ENCODE peak calls at places on chromosomes 3 and 15, in four cellular contexts. One of them, this sample, is unnamed.

GRCh38 chr3:108322352-108322751 is 26.0 kb downstream of the HHLA2 start:
- DNase-seq in HepG2: no peak
- DNase-seq in GM12878: no peak
- DNase-seq in K562: no peak
- DNase-seq in this sample: no peak

GRCh38 chr3:141632779-141633374 is 105.2 kb upstream of the RNF7 start:
- DNase-seq in HepG2: no peak
- DNase-seq in GM12878: no peak
- DNase-seq in K562: no peak
- DNase-seq in this sample: no peak

GRCh38 chr3:97882975-97883598 is 61.3 kb downstream of the CRYBG3 start:
- DNase-seq in HepG2: no peak
- DNase-seq in GM12878: no peak
- DNase-seq in K562: no peak
- DNase-seq in this sample: no peak

GRCh38 chr3:16513141-16514020 is at the start of gene RFTN1:
- DNase-seq in HepG2: no peak
- DNase-seq in GM12878: no peak
- DNase-seq in K562: no peak
- DNase-seq in this sample: peak

GRCh38 chr15:38524156-38524555 is 40.5 kb downstream of the RASGRP1 start:
- DNase-seq in HepG2: no peak
- DNase-seq in GM12878: no peak
- DNase-seq in K562: no peak
- DNase-seq in this sample: no peak

GRCh38 chr3:47578691-47579632 is at the start of gene CSPG5:
- DNase-seq in HepG2: no peak
- DNase-seq in GM12878: no peak
- DNase-seq in K562: peak
- DNase-seq in this sample: peak

GRCh38 chr15:79090487-79091203 is at the start of gene RASGRF1:
- DNase-seq in HepG2: no peak
- DNase-seq in GM12878: no peak
- DNase-seq in K562: no peak
- DNase-seq in this sample: peak

GRCh38 chr15:95448531-95449210 is 881.8 kb upstream of the NR2F2 start:
- DNase-seq in HepG2: no peak
- DNase-seq in GM12878: no peak
- DNase-seq in K562: no peak
- DNase-seq in this sample: no peak

GRCh38 chr3:9994086-9994844 is 7.6 kb upstream of the EMC3 start:
- DNase-seq in HepG2: no peak
- DNase-seq in GM12878: no peak
- DNase-seq in K562: no peak
- DNase-seq in this sample: no peak

GRCh38 chr15:98905981-98906711 is 101.4 kb downstream of the PGPEP1L start:
- DNase-seq in HepG2: no peak
- DNase-seq in GM12878: no peak
- DNase-seq in K562: no peak
- DNase-seq in this sample: no peak

DNA sequence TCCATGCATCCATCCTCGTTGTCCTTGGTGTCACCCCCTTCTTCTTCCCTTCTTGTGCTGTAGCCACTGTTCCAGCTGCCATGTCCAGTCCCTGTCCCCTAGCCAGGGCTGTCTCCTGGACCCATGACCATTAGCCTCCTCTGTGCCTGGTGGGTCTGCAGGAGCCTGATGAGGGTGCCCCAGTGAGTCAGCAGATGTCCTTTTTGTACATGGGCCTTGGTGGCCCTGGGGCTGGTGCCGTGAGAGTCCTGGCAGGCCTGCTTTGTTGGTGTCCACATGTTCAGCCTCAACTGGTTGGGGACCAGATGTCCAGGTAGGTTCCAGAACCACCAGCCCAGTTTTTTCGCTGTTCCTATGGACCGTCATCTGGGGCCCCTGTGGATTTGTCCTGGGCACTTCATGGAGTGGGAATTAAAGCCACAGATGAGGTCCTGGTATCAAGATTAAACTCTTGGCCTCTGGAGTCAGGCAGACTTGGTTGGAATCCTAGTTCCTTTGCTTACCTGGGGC is 66.1 kb downstream of the FBLN2 start:
- DNase-seq in HepG2: no peak
- DNase-seq in GM12878: no peak
- DNase-seq in K562: no peak
- DNase-seq in this sample: no peak
- TF ChIP-seq TCF7 in HepG2: no peak
- TF ChIP-seq TCF7 in GM12878: no peak
- TF ChIP-seq TCF7 in K562: no peak
- TF ChIP-seq TCF7 in this sample: no peak

GRCh38 chr3:157120071-157120892 is 39.7 kb downstream of the CCNL1 start:
- DNase-seq in HepG2: peak
- DNase-seq in GM12878: no peak
- DNase-seq in K562: no peak
- DNase-seq in this sample: no peak
- TF ChIP-seq TCF7 in HepG2: peak
- TF ChIP-seq TCF7 in GM12878: no peak
- TF ChIP-seq TCF7 in K562: no peak
- TF ChIP-seq TCF7 in this sample: no peak

DNA sequence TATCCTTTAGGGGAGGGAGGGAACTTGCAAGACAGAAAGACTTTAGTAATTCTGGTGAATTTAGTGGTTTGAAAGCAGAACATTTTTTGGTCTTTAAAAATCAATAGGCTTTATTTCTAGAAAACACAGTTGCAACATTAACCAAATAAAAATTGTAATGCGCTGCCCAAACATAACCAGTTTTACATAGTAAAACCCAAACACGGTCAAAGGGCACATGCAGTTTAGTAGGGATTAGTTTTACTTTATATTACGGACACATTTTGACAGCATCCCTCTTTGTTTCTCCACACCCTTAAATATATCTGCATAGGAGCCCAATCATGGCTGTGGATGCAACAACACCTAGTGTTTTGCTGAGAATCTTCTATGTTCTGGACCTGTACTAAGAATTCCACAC is 156.7 kb downstream of the NR2F2 start:
- DNase-seq in HepG2: no peak
- DNase-seq in GM12878: no peak
- DNase-seq in K562: no peak
- DNase-seq in this sample: no peak
- TF ChIP-seq TCF7 in HepG2: no peak
- TF ChIP-seq TCF7 in GM12878: no peak
- TF ChIP-seq TCF7 in K562: no peak
- TF ChIP-seq TCF7 in this sample: no peak

DNA sequence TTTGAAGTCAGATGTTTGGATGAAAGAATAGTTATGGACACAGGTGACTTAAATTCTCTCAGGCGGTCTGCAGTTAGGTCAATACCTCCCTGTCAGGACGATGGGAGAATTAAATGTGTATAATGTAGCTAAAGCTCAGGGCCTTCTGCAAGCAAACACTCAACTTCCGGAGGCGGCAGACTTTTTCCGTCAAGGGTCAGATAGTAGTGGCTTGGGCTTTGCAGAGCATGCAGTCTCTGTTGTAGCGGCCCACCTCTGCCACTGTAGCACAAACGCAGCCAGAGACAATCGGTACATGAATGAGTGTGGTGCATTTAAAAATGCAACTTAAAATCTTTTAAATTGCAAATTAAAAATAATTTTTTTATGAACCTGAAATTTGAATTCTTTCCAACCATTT is 47.4 kb downstream of the CMTM8 start:
- DNase-seq in HepG2: no peak
- DNase-seq in GM12878: no peak
- DNase-seq in K562: no peak
- DNase-seq in this sample: no peak
- TF ChIP-seq TCF7 in HepG2: no peak
- TF ChIP-seq TCF7 in GM12878: no peak
- TF ChIP-seq TCF7 in K562: no peak
- TF ChIP-seq TCF7 in this sample: no peak

DNA sequence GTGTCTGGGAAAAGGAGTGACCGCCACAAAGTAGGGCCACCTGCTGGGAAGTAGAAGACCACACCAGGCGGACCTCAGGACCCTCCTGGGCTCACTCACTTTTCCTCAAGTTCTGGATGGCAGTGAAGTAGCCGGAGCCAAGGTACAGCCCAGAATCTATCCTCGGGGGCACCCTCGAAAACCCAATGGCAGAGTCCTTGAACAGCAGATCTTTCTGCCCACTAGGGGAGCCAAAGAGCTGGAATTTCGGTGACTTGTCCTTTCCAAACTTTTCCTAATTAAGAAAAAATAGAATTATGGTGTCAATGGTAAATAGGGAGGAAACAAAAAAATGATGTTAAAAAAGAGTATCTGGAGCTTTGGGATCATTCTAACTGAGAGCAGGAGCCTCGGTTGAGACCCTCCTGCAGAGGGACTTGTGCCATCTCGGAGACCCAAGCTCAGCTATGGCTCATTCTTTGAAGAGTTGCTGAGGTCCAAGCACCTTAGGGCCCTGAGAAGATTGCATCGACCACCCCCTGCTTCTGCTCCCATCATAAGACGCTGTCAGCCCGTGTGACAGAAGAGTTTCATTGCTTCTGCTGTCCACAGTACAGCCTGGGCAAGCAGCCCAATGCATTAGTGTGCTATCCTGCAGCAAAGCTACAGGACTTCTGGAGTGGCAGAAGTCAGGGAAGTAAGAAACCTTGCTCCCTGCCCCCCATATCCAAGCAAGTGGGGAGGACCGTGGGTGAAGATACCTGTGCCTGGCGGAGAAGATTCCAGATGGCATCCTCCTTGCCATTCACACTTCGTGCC is 14.8 kb downstream of the LTF start:
- DNase-seq in HepG2: no peak
- DNase-seq in GM12878: no peak
- DNase-seq in K562: peak
- DNase-seq in this sample: peak
- TF ChIP-seq TCF7 in HepG2: no peak
- TF ChIP-seq TCF7 in GM12878: no peak
- TF ChIP-seq TCF7 in K562: no peak
- TF ChIP-seq TCF7 in this sample: no peak

GRCh38 chr15:85750807-85751730 is 43.7 kb downstream of the KLHL25 start:
- DNase-seq in HepG2: no peak
- DNase-seq in GM12878: no peak
- DNase-seq in K562: no peak
- DNase-seq in this sample: peak
- TF ChIP-seq TCF7 in HepG2: no peak
- TF ChIP-seq TCF7 in GM12878: no peak
- TF ChIP-seq TCF7 in K562: no peak
- TF ChIP-seq TCF7 in this sample: no peak

GRCh38 chr3:194397757-194398312 is 1.2 kb downstream of the GP5 start:
- DNase-seq in HepG2: no peak
- DNase-seq in GM12878: no peak
- DNase-seq in K562: no peak
- DNase-seq in this sample: peak

GRCh38 chr3:194395767-194396527 is 3.1 kb downstream of the GP5 start:
- DNase-seq in HepG2: peak
- DNase-seq in GM12878: no peak
- DNase-seq in K562: peak
- DNase-seq in this sample: peak

GRCh38 chr3:194396561-194396896 is 2.5 kb downstream of the GP5 start:
- DNase-seq in HepG2: peak
- DNase-seq in GM12878: no peak
- DNase-seq in K562: no peak
- DNase-seq in this sample: no peak

GRCh38 chr3:194396897-194397756 is 1.9 kb downstream of the GP5 start:
- DNase-seq in HepG2: no peak
- DNase-seq in GM12878: no peak
- DNase-seq in K562: no peak
- DNase-seq in this sample: peak

GRCh38 chr3:194395201-194395600 is 3.9 kb downstream of the GP5 start:
- DNase-seq in HepG2: peak
- DNase-seq in GM12878: no peak
- DNase-seq in K562: no peak
- DNase-seq in this sample: no peak
- TF ChIP-seq TCF7 in HepG2: no peak
- TF ChIP-seq TCF7 in GM12878: no peak
- TF ChIP-seq TCF7 in K562: no peak
- TF ChIP-seq TCF7 in this sample: no peak

This sample was measured in WTC11.